ENCODE peak calls at places on chromosomes 12 and 14, in five cellular contexts. T is uterus, H is ovary, Q is adrenal gland, I is sigmoid colon. V is an unnamed sample. For H3K4me1, the result is how much of the 10 kb centered on the place peaks cover.

GRCh38 chr14:57087841-57088240 is 180.9 kb downstream of the EXOC5 start:
- DNase-seq in Q (no peak), I (no peak), H (no peak), T (no peak), V (no peak)

GRCh38 chr12:80400591-80400991 is 43.4 kb upstream of the PTPRQ start:
- DNase-seq in I (no peak), T (no peak), Q (no peak), H (no peak), V (peak)

GRCh38 chr14:104805326-104805678 is 4.4 kb downstream of the ZBTB42 start:
- DNase-seq in I (no peak), Q (no peak), H (peak), T (no peak), V (no peak)

GRCh38 chr12:83472350-83472749 is 785.6 kb downstream of the TMTC2 start:
- DNase-seq in T (no peak), I (no peak), Q (no peak), H (no peak), V (no peak)

GRCh38 chr14:51581017-51581881 is 70.5 kb upstream of the FRMD6 start:
- DNase-seq in Q (no peak), H (no peak), T (no peak), I (no peak), V (no peak)

GRCh38 chr12:79933580-79934264 is 1.2 kb downstream of the PPP1R12A start:
- DNase-seq in H (no peak), T (no peak), Q (no peak), I (no peak), V (no peak)

GRCh38 chr12:57693659-57694458 is at the start of gene OS9:
- DNase-seq in T (peak), H (peak), Q (peak), I (peak), V (peak)

GRCh38 chr14:68245146-68246073 is 425.8 kb downstream of the RAD51B start:
- DNase-seq in I (peak), H (peak), Q (peak), T (peak), V (no peak)

GRCh38 chr12:66803972-66804371 is 125.1 kb upstream of the GRIP1 start:
- DNase-seq in Q (no peak), T (no peak), I (no peak), H (no peak), V (peak)

GRCh38 chr12:52873832-52874572 is 25.2 kb upstream of the KRT78 start:
- DNase-seq in T (peak), H (peak), I (peak), Q (peak), V (peak)

GRCh38 chr12:32545413-32545970 is 133.6 kb upstream of the DNM1L start:
- DNase-seq in H (no peak), I (no peak), Q (no peak), T (no peak), V (peak)
- H3K4me1 ChIP-seq in H (under half), I (under half), Q (under half), T (under half), V (half or more)

GRCh38 chr12:127008758-127009403 is 1258.1 kb upstream of the TMEM132C start:
- DNase-seq in T (no peak), I (no peak), Q (no peak), H (no peak), V (no peak)

GRCh38 chr12:127005406-127005805 is 1261.6 kb upstream of the TMEM132C start:
- DNase-seq in T (no peak), Q (no peak), I (no peak), H (no peak), V (no peak)

GRCh38 chr12:127012109-127012508 is 1254.9 kb upstream of the TMEM132C start:
- DNase-seq in I (no peak), T (no peak), Q (no peak), H (no peak), V (no peak)

DNA sequence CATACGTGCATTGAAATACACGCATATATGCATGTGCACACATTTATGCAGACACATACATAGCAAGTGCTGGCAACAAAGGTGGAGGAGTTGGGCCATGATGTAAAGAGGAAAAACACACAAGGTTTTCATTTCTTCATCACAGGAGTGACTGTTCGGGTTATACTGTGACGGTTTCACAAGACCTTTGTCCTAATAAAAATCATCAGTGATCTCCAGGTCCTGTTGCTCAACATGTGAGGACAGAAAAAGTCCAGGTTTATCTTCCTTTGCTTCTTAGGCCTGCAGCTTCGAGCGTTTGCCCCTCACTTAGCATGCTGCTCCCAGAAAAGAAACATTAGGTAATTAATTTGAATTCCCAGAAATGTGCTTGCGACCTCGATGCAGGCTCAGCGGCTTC is 1260.0 kb upstream of the TMEM132C start:
- DNase-seq in T (no peak), I (no peak), Q (no peak), H (no peak), V (no peak)
- TF ChIP-seq POLR2A in T (no peak), I (no peak), Q (no peak), H (no peak), V (no peak)

GRCh38 chr14:102500190-102500661 is 9.3 kb downstream of the ANKRD9 start:
- DNase-seq in H (no peak), I (peak), T (peak), Q (peak), V (peak)

GRCh38 chr14:102498678-102499265 is 10.8 kb downstream of the ANKRD9 start:
- DNase-seq in H (no peak), Q (no peak), I (no peak), T (no peak), V (no peak)

GRCh38 chr14:102500724-102501123 is 8.9 kb downstream of the ANKRD9 start:
- DNase-seq in H (no peak), Q (no peak), T (no peak), I (no peak), V (no peak)

GRCh38 chr14:102498005-102498677 is 11.4 kb downstream of the ANKRD9 start:
- DNase-seq in Q (no peak), T (no peak), H (no peak), I (no peak), V (peak)

GRCh38 chr14:102499401-102500189 is 10.0 kb downstream of the ANKRD9 start:
- DNase-seq in H (no peak), T (no peak), I (no peak), Q (no peak), V (no peak)
- H3K4me1 ChIP-seq in H (under half), T (under half), I (under half), Q (under half), V (under half)

DNA sequence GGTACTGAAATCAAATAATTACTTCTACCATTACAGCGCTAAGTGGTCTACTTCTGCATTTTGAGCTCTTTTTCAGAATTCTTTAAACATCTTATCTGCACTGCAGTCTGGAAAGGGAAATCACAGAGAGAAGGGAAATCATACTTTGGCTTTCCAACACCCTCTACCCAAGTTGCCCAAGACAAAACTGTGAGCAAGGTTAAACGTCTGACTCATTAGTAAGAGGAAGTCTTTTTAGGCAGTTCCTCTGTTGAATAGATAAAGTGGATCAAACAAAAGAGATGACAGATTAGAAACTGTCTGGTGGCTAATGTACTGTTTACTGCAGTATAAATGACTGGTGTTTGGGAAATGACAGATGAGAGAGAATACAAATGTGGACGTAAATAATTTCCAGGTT is 858.1 kb downstream of the NRXN3 start:
- DNase-seq in H (no peak), I (no peak), Q (no peak), T (no peak), V (no peak)
- TF ChIP-seq POLR2A in H (no peak), I (no peak), Q (no peak), T (no peak), V (no peak)

GRCh38 chr12:124758266-124759200 is 105.1 kb downstream of the SCARB1 start:
- DNase-seq in H (no peak), I (no peak), Q (no peak), T (no peak), V (peak)

GRCh38 chr12:124755801-124756148 is 107.9 kb downstream of the SCARB1 start:
- DNase-seq in T (no peak), H (no peak), Q (no peak), I (no peak), V (no peak)

GRCh38 chr12:124756151-124756550 is 107.5 kb downstream of the SCARB1 start:
- DNase-seq in H (no peak), I (no peak), Q (no peak), T (no peak), V (no peak)

GRCh38 chr12:124756730-124757129 is 106.9 kb downstream of the SCARB1 start:
- DNase-seq in H (no peak), I (no peak), Q (no peak), T (no peak), V (no peak)

GRCh38 chr12:124757329-124757728 is 106.3 kb downstream of the SCARB1 start:
- DNase-seq in Q (no peak), I (no peak), T (no peak), H (no peak), V (no peak)
- H3K4me1 ChIP-seq in Q (under half), I (half or more), T (under half), H (under half), V (under half)